ENCODE peak calls at places on chromosomes 5 and 9, in nine cellular contexts. One of them, this sample, is unnamed.

GRCh38 chr5:8848997-8849585 is 696.8 kb downstream of the SEMA5A start:
- DNase-seq in Panc1: no peak
- DNase-seq in T47D: no peak
- DNase-seq in GM12865: no peak
- DNase-seq in effector memory CD8-positive, alpha-beta T cell: no peak
- DNase-seq in NCI-H146: no peak
- DNase-seq in stomach: no peak
- DNase-seq in endothelial cell: no peak
- DNase-seq in breast epithelium: no peak
- DNase-seq in this sample: no peak

GRCh38 chr9:2132484-2133082 is 117.4 kb downstream of the SMARCA2 start:
- DNase-seq in GM12865: no peak
- DNase-seq in breast epithelium: no peak
- DNase-seq in T47D: no peak
- DNase-seq in stomach: no peak
- DNase-seq in Panc1: no peak
- DNase-seq in NCI-H146: peak
- DNase-seq in effector memory CD8-positive, alpha-beta T cell: no peak
- DNase-seq in endothelial cell: no peak
- DNase-seq in this sample: no peak

GRCh38 chr5:115831163-115831768 is 10.1 kb downstream of the ATG12 start:
- DNase-seq in endothelial cell: peak
- DNase-seq in GM12865: peak
- DNase-seq in T47D: peak
- DNase-seq in stomach: no peak
- DNase-seq in Panc1: no peak
- DNase-seq in breast epithelium: no peak
- DNase-seq in NCI-H146: peak
- DNase-seq in effector memory CD8-positive, alpha-beta T cell: no peak
- DNase-seq in this sample: no peak

GRCh38 chr5:94524841-94525697 is 93.3 kb downstream of the KIAA0825 start:
- DNase-seq in stomach: no peak
- DNase-seq in T47D: peak
- DNase-seq in NCI-H146: peak
- DNase-seq in endothelial cell: no peak
- DNase-seq in GM12865: peak
- DNase-seq in Panc1: peak
- DNase-seq in effector memory CD8-positive, alpha-beta T cell: peak
- DNase-seq in breast epithelium: no peak
- DNase-seq in this sample: no peak

GRCh38 chr9:112787942-112788341 is 37.4 kb downstream of the SNX30 start:
- DNase-seq in NCI-H146: no peak
- DNase-seq in effector memory CD8-positive, alpha-beta T cell: no peak
- DNase-seq in endothelial cell: no peak
- DNase-seq in stomach: no peak
- DNase-seq in T47D: no peak
- DNase-seq in GM12865: no peak
- DNase-seq in Panc1: no peak
- DNase-seq in breast epithelium: no peak
- DNase-seq in this sample: no peak

GRCh38 chr5:93062548-93062947 is 518.5 kb downstream of the NR2F1-AS1 start:
- DNase-seq in endothelial cell: no peak
- DNase-seq in effector memory CD8-positive, alpha-beta T cell: no peak
- DNase-seq in breast epithelium: no peak
- DNase-seq in stomach: no peak
- DNase-seq in NCI-H146: no peak
- DNase-seq in GM12865: peak
- DNase-seq in T47D: no peak
- DNase-seq in Panc1: no peak
- DNase-seq in this sample: no peak

GRCh38 chr5:142280066-142281011 is 44.5 kb downstream of the SPRY4 start:
- DNase-seq in NCI-H146: peak
- DNase-seq in T47D: no peak
- DNase-seq in stomach: no peak
- DNase-seq in endothelial cell: peak
- DNase-seq in GM12865: no peak
- DNase-seq in Panc1: no peak
- DNase-seq in breast epithelium: no peak
- DNase-seq in effector memory CD8-positive, alpha-beta T cell: no peak
- DNase-seq in this sample: no peak

GRCh38 chr5:151742870-151743294 is 15.5 kb downstream of the ATOX1 start:
- DNase-seq in effector memory CD8-positive, alpha-beta T cell: no peak
- DNase-seq in breast epithelium: no peak
- DNase-seq in endothelial cell: peak
- DNase-seq in Panc1: peak
- DNase-seq in GM12865: peak
- DNase-seq in NCI-H146: peak
- DNase-seq in stomach: no peak
- DNase-seq in T47D: peak
- DNase-seq in this sample: peak

GRCh38 chr9:14783358-14783757 is 60.8 kb upstream of the CER1 start:
- DNase-seq in GM12865: no peak
- DNase-seq in Panc1: no peak
- DNase-seq in T47D: no peak
- DNase-seq in effector memory CD8-positive, alpha-beta T cell: no peak
- DNase-seq in endothelial cell: no peak
- DNase-seq in stomach: no peak
- DNase-seq in breast epithelium: no peak
- DNase-seq in NCI-H146: no peak
- DNase-seq in this sample: no peak

GRCh38 chr9:99221266-99221622 is 498 bp downstream of the ALG2 start:
- DNase-seq in effector memory CD8-positive, alpha-beta T cell: no peak
- DNase-seq in stomach: no peak
- DNase-seq in NCI-H146: no peak
- DNase-seq in breast epithelium: no peak
- DNase-seq in endothelial cell: no peak
- DNase-seq in Panc1: no peak
- DNase-seq in T47D: no peak
- DNase-seq in GM12865: no peak
- DNase-seq in this sample: no peak

GRCh38 chr5:10520716-10521115 is 43.2 kb upstream of the ANKRD33B start:
- DNase-seq in stomach: no peak
- DNase-seq in endothelial cell: no peak
- DNase-seq in breast epithelium: no peak
- DNase-seq in NCI-H146: no peak
- DNase-seq in Panc1: no peak
- DNase-seq in GM12865: no peak
- DNase-seq in effector memory CD8-positive, alpha-beta T cell: no peak
- DNase-seq in T47D: no peak
- DNase-seq in this sample: no peak

GRCh38 chr5:40754381-40755092 is 1.2 kb downstream of the TTC33 start:
- DNase-seq in effector memory CD8-positive, alpha-beta T cell: peak
- DNase-seq in GM12865: peak
- DNase-seq in NCI-H146: no peak
- DNase-seq in breast epithelium: no peak
- DNase-seq in Panc1: no peak
- DNase-seq in T47D: peak
- DNase-seq in endothelial cell: no peak
- DNase-seq in stomach: no peak
- DNase-seq in this sample: no peak

GRCh38 chr5:151104795-151105194 is 24.0 kb upstream of the TNIP1 start:
- DNase-seq in breast epithelium: no peak
- DNase-seq in GM12865: no peak
- DNase-seq in effector memory CD8-positive, alpha-beta T cell: no peak
- DNase-seq in stomach: no peak
- DNase-seq in endothelial cell: no peak
- DNase-seq in T47D: no peak
- DNase-seq in Panc1: no peak
- DNase-seq in NCI-H146: no peak
- DNase-seq in this sample: no peak

GRCh38 chr5:181138258-181138657 is 7.3 kb upstream of the OR2V1 start:
- DNase-seq in NCI-H146: no peak
- DNase-seq in stomach: no peak
- DNase-seq in breast epithelium: no peak
- DNase-seq in GM12865: no peak
- DNase-seq in Panc1: no peak
- DNase-seq in endothelial cell: no peak
- DNase-seq in T47D: no peak
- DNase-seq in effector memory CD8-positive, alpha-beta T cell: no peak
- DNase-seq in this sample: no peak

GRCh38 chr9:106755727-106756126 is 107.2 kb upstream of the ZNF462 start:
- DNase-seq in stomach: peak
- DNase-seq in effector memory CD8-positive, alpha-beta T cell: no peak
- DNase-seq in breast epithelium: peak
- DNase-seq in T47D: peak
- DNase-seq in NCI-H146: no peak
- DNase-seq in Panc1: no peak
- DNase-seq in endothelial cell: no peak
- DNase-seq in GM12865: no peak
- DNase-seq in this sample: no peak

GRCh38 chr5:175743676-175744210 is 85.9 kb downstream of the HRH2 start:
- DNase-seq in breast epithelium: no peak
- DNase-seq in endothelial cell: peak
- DNase-seq in T47D: peak
- DNase-seq in effector memory CD8-positive, alpha-beta T cell: no peak
- DNase-seq in Panc1: no peak
- DNase-seq in NCI-H146: no peak
- DNase-seq in stomach: no peak
- DNase-seq in GM12865: no peak
- DNase-seq in this sample: no peak

GRCh38 chr5:163571755-163572154 is 66.3 kb downstream of the MAT2B start:
- DNase-seq in Panc1: no peak
- DNase-seq in stomach: no peak
- DNase-seq in endothelial cell: no peak
- DNase-seq in breast epithelium: no peak
- DNase-seq in NCI-H146: no peak
- DNase-seq in GM12865: no peak
- DNase-seq in effector memory CD8-positive, alpha-beta T cell: no peak
- DNase-seq in T47D: no peak
- DNase-seq in this sample: no peak

GRCh38 chr9:92501671-92502393 is 19.5 kb upstream of the ASPN start:
- DNase-seq in GM12865: peak
- DNase-seq in NCI-H146: peak
- DNase-seq in breast epithelium: no peak
- DNase-seq in effector memory CD8-positive, alpha-beta T cell: no peak
- DNase-seq in T47D: no peak
- DNase-seq in Panc1: peak
- DNase-seq in endothelial cell: peak
- DNase-seq in stomach: peak
- DNase-seq in this sample: no peak

GRCh38 chr5:34715711-34716110 is 59.6 kb downstream of the RAI14 start:
- DNase-seq in effector memory CD8-positive, alpha-beta T cell: no peak
- DNase-seq in Panc1: no peak
- DNase-seq in endothelial cell: no peak
- DNase-seq in GM12865: no peak
- DNase-seq in stomach: no peak
- DNase-seq in T47D: no peak
- DNase-seq in breast epithelium: no peak
- DNase-seq in NCI-H146: no peak
- DNase-seq in this sample: no peak

GRCh38 chr5:56094579-56095361 is 100.0 kb upstream of the IL6ST start:
- DNase-seq in T47D: no peak
- DNase-seq in endothelial cell: no peak
- DNase-seq in NCI-H146: no peak
- DNase-seq in effector memory CD8-positive, alpha-beta T cell: no peak
- DNase-seq in stomach: no peak
- DNase-seq in Panc1: no peak
- DNase-seq in GM12865: peak
- DNase-seq in breast epithelium: no peak
- DNase-seq in this sample: no peak